ENCODE peak calls at places on chromosomes 4 and X, in five cellular contexts. One of them, this sample, is unnamed.

GRCh38 chr4:108540536-108540935 is 79.8 kb upstream of the RPL34 start:
- DNase-seq in fibroblast of pulmonary artery: no peak
- DNase-seq in BJ: no peak
- DNase-seq in osteoblast: no peak
- DNase-seq in ovary: no peak
- DNase-seq in this sample: no peak

GRCh38 chr4:2337896-2338295 is 76.0 kb upstream of the MXD4 start:
- DNase-seq in BJ: no peak
- DNase-seq in osteoblast: no peak
- DNase-seq in ovary: no peak
- DNase-seq in fibroblast of pulmonary artery: no peak
- DNase-seq in this sample: no peak

GRCh38 chrX:46837543-46838481 is 969 bp downstream of the RP2 start:
- DNase-seq in BJ: no peak
- DNase-seq in ovary: no peak
- DNase-seq in fibroblast of pulmonary artery: no peak
- DNase-seq in osteoblast: no peak
- DNase-seq in this sample: no peak

GRCh38 chr4:11585506-11585905 is 156.8 kb upstream of the HS3ST1 start:
- DNase-seq in osteoblast: no peak
- DNase-seq in fibroblast of pulmonary artery: peak
- DNase-seq in ovary: peak
- DNase-seq in BJ: no peak
- DNase-seq in this sample: no peak

GRCh38 chr4:180860136-180860720 is 1383.0 kb upstream of the TENM3 start:
- DNase-seq in ovary: no peak
- DNase-seq in BJ: no peak
- DNase-seq in osteoblast: no peak
- DNase-seq in fibroblast of pulmonary artery: no peak
- DNase-seq in this sample: no peak

GRCh38 chr4:148007303-148007702 is 275.4 kb downstream of the ARHGAP10 start:
- DNase-seq in ovary: no peak
- DNase-seq in fibroblast of pulmonary artery: peak
- DNase-seq in osteoblast: peak
- DNase-seq in BJ: peak
- DNase-seq in this sample: peak

GRCh38 chrX:14095702-14096101 is 66.0 kb upstream of the GEMIN8 start:
- DNase-seq in fibroblast of pulmonary artery: peak
- DNase-seq in BJ: no peak
- DNase-seq in ovary: peak
- DNase-seq in osteoblast: no peak
- DNase-seq in this sample: peak

GRCh38 chrX:154320406-154320805 is 24.8 kb downstream of the TKTL1 start:
- DNase-seq in osteoblast: peak
- DNase-seq in ovary: no peak
- DNase-seq in fibroblast of pulmonary artery: no peak
- DNase-seq in BJ: no peak
- DNase-seq in this sample: no peak

GRCh38 chr4:52718123-52718522 is 33.1 kb downstream of the ERVMER34-1 start:
- DNase-seq in fibroblast of pulmonary artery: peak
- DNase-seq in ovary: no peak
- DNase-seq in BJ: no peak
- DNase-seq in osteoblast: peak
- DNase-seq in this sample: no peak

GRCh38 chrX:1423215-1423614 is 29.5 kb downstream of the ASMTL start:
- DNase-seq in BJ: no peak
- DNase-seq in fibroblast of pulmonary artery: no peak
- DNase-seq in osteoblast: no peak
- DNase-seq in ovary: no peak
- DNase-seq in this sample: no peak

GRCh38 chr4:107120661-107121060 is 84.5 kb upstream of the DKK2 start:
- DNase-seq in fibroblast of pulmonary artery: no peak
- DNase-seq in ovary: no peak
- DNase-seq in osteoblast: no peak
- DNase-seq in BJ: no peak
- DNase-seq in this sample: peak

GRCh38 chr4:159268607-159269006 is 165.7 kb downstream of the RAPGEF2 start:
- DNase-seq in ovary: no peak
- DNase-seq in BJ: no peak
- DNase-seq in fibroblast of pulmonary artery: no peak
- DNase-seq in osteoblast: no peak
- DNase-seq in this sample: no peak

GRCh38 chr4:122836941-122837340 is 10.3 kb downstream of the FGF2 start:
- DNase-seq in ovary: no peak
- DNase-seq in osteoblast: no peak
- DNase-seq in fibroblast of pulmonary artery: peak
- DNase-seq in BJ: no peak
- DNase-seq in this sample: peak

GRCh38 chr4:95761871-95762270 is 78.0 kb upstream of the PDHA2 start:
- DNase-seq in osteoblast: no peak
- DNase-seq in fibroblast of pulmonary artery: peak
- DNase-seq in BJ: no peak
- DNase-seq in ovary: no peak
- DNase-seq in this sample: peak

GRCh38 chr4:14177987-14178386 is 550.5 kb upstream of the BOD1L1 start:
- DNase-seq in fibroblast of pulmonary artery: no peak
- DNase-seq in BJ: no peak
- DNase-seq in ovary: no peak
- DNase-seq in osteoblast: no peak
- DNase-seq in this sample: no peak

GRCh38 chr4:164571593-164572385 is 182.1 kb upstream of the SMIM31 start:
- DNase-seq in ovary: no peak
- DNase-seq in fibroblast of pulmonary artery: no peak
- DNase-seq in BJ: no peak
- DNase-seq in osteoblast: no peak
- DNase-seq in this sample: peak

GRCh38 chrX:142156567-142156966 is 48.5 kb downstream of the MAGEC2 start:
- DNase-seq in fibroblast of pulmonary artery: no peak
- DNase-seq in ovary: no peak
- DNase-seq in osteoblast: no peak
- DNase-seq in BJ: no peak
- DNase-seq in this sample: no peak

GRCh38 chrX:101410461-101410860 is 2.4 kb downstream of the HNRNPH2 start:
- DNase-seq in osteoblast: no peak
- DNase-seq in fibroblast of pulmonary artery: no peak
- DNase-seq in BJ: no peak
- DNase-seq in ovary: no peak
- DNase-seq in this sample: no peak

GRCh38 chr4:89344571-89344970 is 37.0 kb upstream of the GPRIN3 start:
- DNase-seq in BJ: no peak
- DNase-seq in fibroblast of pulmonary artery: peak
- DNase-seq in ovary: no peak
- DNase-seq in osteoblast: no peak
- DNase-seq in this sample: no peak

GRCh38 chr4:128310266-128310697 is 22.7 kb upstream of the PGRMC2 start:
- DNase-seq in fibroblast of pulmonary artery: peak
- DNase-seq in osteoblast: no peak
- DNase-seq in BJ: no peak
- DNase-seq in ovary: peak
- DNase-seq in this sample: no peak

GRCh38 chr4:78040431-78040830 is 16.7 kb upstream of the FRAS1 start:
- DNase-seq in fibroblast of pulmonary artery: peak
- DNase-seq in osteoblast: no peak
- DNase-seq in BJ: no peak
- DNase-seq in ovary: no peak
- DNase-seq in this sample: peak

GRCh38 chrX:15985937-15986336 is 131.3 kb upstream of the AP1S2 start:
- DNase-seq in ovary: no peak
- DNase-seq in fibroblast of pulmonary artery: no peak
- DNase-seq in BJ: no peak
- DNase-seq in osteoblast: no peak
- DNase-seq in this sample: no peak

GRCh38 chr4:94339779-94340178 is 2.9 kb downstream of the HPGDS start:
- DNase-seq in fibroblast of pulmonary artery: no peak
- DNase-seq in osteoblast: no peak
- DNase-seq in BJ: no peak
- DNase-seq in ovary: no peak
- DNase-seq in this sample: no peak

GRCh38 chrX:85084770-85085393 is 81.2 kb downstream of the APOOL start:
- DNase-seq in BJ: no peak
- DNase-seq in ovary: no peak
- DNase-seq in fibroblast of pulmonary artery: peak
- DNase-seq in osteoblast: peak
- DNase-seq in this sample: peak

GRCh38 chr4:169621754-169622481 is 1.5 kb downstream of the CLCN3 start:
- DNase-seq in fibroblast of pulmonary artery: peak
- DNase-seq in ovary: no peak
- DNase-seq in osteoblast: no peak
- DNase-seq in BJ: no peak
- DNase-seq in this sample: peak

GRCh38 chr4:10963958-10964705 is 279.6 kb upstream of the CLNK start:
- DNase-seq in osteoblast: no peak
- DNase-seq in fibroblast of pulmonary artery: no peak
- DNase-seq in ovary: no peak
- DNase-seq in BJ: no peak
- DNase-seq in this sample: no peak

GRCh38 chrX:112233164-112233563 is 150.6 kb upstream of the TRPC5 start:
- DNase-seq in ovary: no peak
- DNase-seq in BJ: no peak
- DNase-seq in osteoblast: no peak
- DNase-seq in fibroblast of pulmonary artery: no peak
- DNase-seq in this sample: no peak

GRCh38 chr4:102343964-102344519 is 1.2 kb downstream of the SLC39A8 start:
- DNase-seq in BJ: no peak
- DNase-seq in ovary: no peak
- DNase-seq in osteoblast: no peak
- DNase-seq in fibroblast of pulmonary artery: no peak
- DNase-seq in this sample: no peak

DNA sequence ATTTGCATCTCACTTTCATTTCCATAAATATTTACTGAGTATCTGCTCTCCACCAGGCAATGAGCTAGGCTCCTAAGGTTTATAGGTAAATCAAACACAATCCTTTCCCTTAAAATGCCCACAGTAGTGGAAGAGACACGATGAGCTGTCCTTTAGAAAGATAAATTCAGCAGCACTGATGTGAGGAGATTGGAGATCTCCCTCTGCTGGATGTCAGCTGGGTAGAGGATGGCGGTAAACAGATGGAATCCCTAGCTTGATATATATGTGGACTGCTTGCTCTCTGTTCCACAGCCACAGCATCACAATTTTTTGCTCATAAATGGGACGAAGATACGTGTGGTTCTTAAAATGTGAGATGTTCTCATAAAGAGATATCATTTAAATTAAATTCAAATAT is 216.4 kb upstream of the RASGEF1B start:
- DNase-seq in fibroblast of pulmonary artery: peak
- DNase-seq in osteoblast: no peak
- DNase-seq in BJ: no peak
- DNase-seq in ovary: no peak
- DNase-seq in this sample: peak
- TF ChIP-seq CTCF in fibroblast of pulmonary artery: peak
- TF ChIP-seq CTCF in osteoblast: peak
- TF ChIP-seq CTCF in BJ: no peak
- TF ChIP-seq CTCF in ovary: no peak
- TF ChIP-seq CTCF in this sample: peak

DNA sequence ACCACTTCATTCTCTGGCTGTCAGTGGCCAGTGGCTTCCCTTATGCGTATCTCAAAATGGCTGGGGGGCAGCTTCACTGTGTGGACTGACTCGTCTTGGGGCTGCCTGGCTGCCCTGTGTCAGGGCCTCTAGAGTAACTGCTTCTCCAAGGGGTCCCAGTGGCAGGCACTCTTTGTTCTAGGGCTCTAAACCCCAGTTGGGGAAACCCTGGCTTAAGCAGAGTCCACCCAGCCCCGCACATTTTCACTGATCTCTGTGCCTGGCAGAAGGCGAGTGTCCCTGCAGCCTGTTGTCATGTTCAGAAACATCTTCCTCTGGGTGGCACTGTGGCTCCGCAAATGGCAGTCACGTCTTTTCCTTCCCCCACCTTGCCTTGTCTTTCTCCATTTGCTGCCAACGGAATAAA is 59.7 kb downstream of the NBDY start:
- DNase-seq in osteoblast: no peak
- DNase-seq in fibroblast of pulmonary artery: peak
- DNase-seq in ovary: no peak
- DNase-seq in BJ: no peak
- DNase-seq in this sample: no peak
- TF ChIP-seq CTCF in osteoblast: peak
- TF ChIP-seq CTCF in fibroblast of pulmonary artery: peak
- TF ChIP-seq CTCF in ovary: no peak
- TF ChIP-seq CTCF in BJ: no peak
- TF ChIP-seq CTCF in this sample: no peak

DNA sequence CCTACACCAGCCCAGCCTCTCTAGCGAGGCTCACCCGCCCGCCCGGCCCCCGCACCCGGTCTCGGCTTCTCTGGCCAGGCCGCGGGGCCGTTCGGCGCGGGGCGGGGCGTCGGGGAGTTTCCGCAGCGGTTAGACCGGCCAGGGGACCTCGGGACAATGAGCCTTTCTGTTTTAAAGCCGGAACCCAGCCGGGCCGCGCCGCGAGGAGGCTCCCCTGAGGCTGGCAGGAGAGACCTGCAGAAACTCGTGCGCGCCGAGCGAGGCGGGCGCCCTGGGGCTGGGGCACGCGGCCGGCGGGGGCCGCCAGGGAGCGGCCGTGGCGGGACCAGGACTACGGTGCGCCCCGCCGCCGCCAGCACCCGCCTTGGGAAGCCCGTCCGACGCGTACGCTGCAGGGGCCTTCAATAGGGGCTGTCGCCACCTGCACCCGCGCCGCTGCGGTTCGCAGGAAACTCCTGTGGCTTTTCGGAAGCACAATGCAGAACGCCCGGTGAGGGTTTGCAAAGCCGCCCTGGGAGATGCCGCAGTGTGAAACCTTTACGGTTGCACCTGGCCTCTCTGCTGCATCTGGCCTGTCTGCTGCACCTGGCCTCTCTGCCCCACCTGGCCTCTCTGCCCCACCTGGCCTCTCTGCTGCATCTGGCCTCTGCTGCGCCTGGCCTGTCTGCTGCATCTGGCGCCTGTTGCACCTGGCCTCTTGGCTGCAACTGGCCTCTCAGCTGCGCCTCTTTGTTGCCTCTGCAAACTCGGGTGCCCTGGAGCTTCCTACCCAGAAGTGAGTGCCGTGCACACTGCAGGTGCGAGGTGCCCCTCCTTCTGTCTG is 63.9 kb downstream of the TRAPPC11 start:
- DNase-seq in fibroblast of pulmonary artery: peak
- DNase-seq in BJ: no peak
- DNase-seq in ovary: peak
- DNase-seq in osteoblast: peak
- DNase-seq in this sample: peak
- TF ChIP-seq CTCF in fibroblast of pulmonary artery: no peak
- TF ChIP-seq CTCF in BJ: no peak
- TF ChIP-seq CTCF in ovary: no peak
- TF ChIP-seq CTCF in osteoblast: no peak
- TF ChIP-seq CTCF in this sample: no peak

GRCh38 chr4:151529187-151529586 is 120.2 kb downstream of the FHIP1A start:
- DNase-seq in BJ: no peak
- DNase-seq in ovary: no peak
- DNase-seq in fibroblast of pulmonary artery: no peak
- DNase-seq in osteoblast: no peak
- DNase-seq in this sample: no peak

GRCh38 chr4:151530230-151530629 is 121.3 kb downstream of the FHIP1A start:
- DNase-seq in osteoblast: no peak
- DNase-seq in ovary: no peak
- DNase-seq in BJ: peak
- DNase-seq in fibroblast of pulmonary artery: no peak
- DNase-seq in this sample: no peak

GRCh38 chr4:151527699-151528098 is 118.7 kb downstream of the FHIP1A start:
- DNase-seq in fibroblast of pulmonary artery: no peak
- DNase-seq in osteoblast: no peak
- DNase-seq in BJ: no peak
- DNase-seq in ovary: no peak
- DNase-seq in this sample: no peak

GRCh38 chr4:151532001-151532708 is 123.2 kb downstream of the FHIP1A start:
- DNase-seq in fibroblast of pulmonary artery: no peak
- DNase-seq in ovary: no peak
- DNase-seq in BJ: no peak
- DNase-seq in osteoblast: no peak
- DNase-seq in this sample: no peak

GRCh38 chr4:151530783-151531182 is 121.8 kb downstream of the FHIP1A start:
- DNase-seq in BJ: no peak
- DNase-seq in osteoblast: no peak
- DNase-seq in ovary: no peak
- DNase-seq in fibroblast of pulmonary artery: peak
- DNase-seq in this sample: no peak
- TF ChIP-seq CTCF in BJ: no peak
- TF ChIP-seq CTCF in osteoblast: no peak
- TF ChIP-seq CTCF in ovary: no peak
- TF ChIP-seq CTCF in fibroblast of pulmonary artery: peak
- TF ChIP-seq CTCF in this sample: peak

This sample was measured in brain microvascular endothelial cell.